ENCODE peak calls at places on chromosomes 11 and 22, in eight cellular contexts. U, Q, E, X, I, W, Z and T are unnamed samples.

GRCh38 chr22:17828502-17829080 is 54.3 kb upstream of the BID start:
- DNase-seq in U (no peak), Q (no peak), E (no peak), X (no peak), I (no peak), W (no peak), Z (no peak), T (no peak)

GRCh38 chr11:130272336-130272735 is 42.4 kb downstream of the ZBTB44 start:
- DNase-seq in U (no peak), Q (no peak), E (no peak), X (no peak), I (no peak), W (no peak), Z (no peak), T (no peak)

GRCh38 chr11:72781063-72781312 is 12.9 kb downstream of the STARD10 start:
- DNase-seq in U (no peak), Q (no peak), E (peak; percentile 71), X (no peak), I (no peak), W (no peak), Z (no peak), T (no peak)

GRCh38 chr11:2377511-2378443 is 667 bp downstream of the CD81 start:
- DNase-seq in U (no peak), Q (peak; percentile 91), E (peak; percentile 69), X (peak; percentile 73), I (peak; percentile 88), W (no peak), Z (peak; percentile 82), T (peak; percentile 78)

GRCh38 chr11:132898021-132898420 is 634.3 kb downstream of the OPCML start:
- DNase-seq in U (no peak), Q (no peak), E (no peak), X (no peak), I (no peak), W (no peak), Z (no peak), T (peak; percentile 75)

GRCh38 chr22:23216331-23217170 is 36.2 kb downstream of the BCR start:
- DNase-seq in U (peak; percentile 92), Q (peak; percentile 77), E (no peak), X (no peak), I (no peak), W (no peak), Z (peak; percentile 54), T (peak; percentile 44)

GRCh38 chr11:77471520-77472234 is 2.2 kb downstream of the PAK1 start:
- DNase-seq in U (peak; percentile 33), Q (no peak), E (peak; percentile 72), X (no peak), I (no peak), W (no peak), Z (peak; percentile 10), T (no peak)

GRCh38 chr11:17989306-17989705 is 23.5 kb downstream of the SERGEF start:
- DNase-seq in U (no peak), Q (no peak), E (no peak), X (no peak), I (no peak), W (no peak), Z (no peak), T (no peak)

GRCh38 chr11:12110714-12111481 is 508 bp downstream of the MICAL2 start:
- DNase-seq in U (no peak), Q (peak; percentile 86), E (no peak), X (peak; percentile 39), I (peak; percentile 76), W (no peak), Z (no peak), T (peak; percentile 68)

GRCh38 chr11:75271730-75272129 is 31.2 kb downstream of the TPBGL start:
- DNase-seq in U (no peak), Q (peak; percentile 58), E (no peak), X (no peak), I (peak; percentile 53), W (no peak), Z (no peak), T (peak; percentile 37)
- H3K27ac ChIP-seq in U (no peak overlapping the region), Q (peak overlapping the region; percentile 86), E (no peak overlapping the region), X (no peak overlapping the region), I (no peak overlapping the region), W (no peak overlapping the region), Z (no peak overlapping the region), T (no peak overlapping the region)

GRCh38 chr11:76380977-76381719 is at the start of the genes GVQW3 and THAP12:
- DNase-seq in U (peak; percentile 92), Q (peak; percentile 99), E (peak; percentile 98), X (peak; percentile 97), I (peak; percentile 99), W (peak; percentile 91), Z (peak; percentile 97), T (peak; percentile 98)
- TF ChIP-seq POLR2A in U (peak; percentile 86), Q (no peak), E (no peak), X (no peak), I (peak; percentile 23), W (peak; percentile 72), Z (peak; percentile 56), T (peak; percentile 80)

GRCh38 chr11:44835979-44836378 is 109.2 kb downstream of the TSPAN18 start:
- DNase-seq in U (no peak), Q (no peak), E (no peak), X (no peak), I (no peak), W (no peak), Z (no peak), T (no peak)
- H3K27ac ChIP-seq in U (no peak overlapping the region), Q (no peak overlapping the region), E (no peak overlapping the region), X (no peak overlapping the region), I (peak overlapping the region; percentile 78), W (no peak overlapping the region), Z (no peak overlapping the region), T (no peak overlapping the region)

DNA sequence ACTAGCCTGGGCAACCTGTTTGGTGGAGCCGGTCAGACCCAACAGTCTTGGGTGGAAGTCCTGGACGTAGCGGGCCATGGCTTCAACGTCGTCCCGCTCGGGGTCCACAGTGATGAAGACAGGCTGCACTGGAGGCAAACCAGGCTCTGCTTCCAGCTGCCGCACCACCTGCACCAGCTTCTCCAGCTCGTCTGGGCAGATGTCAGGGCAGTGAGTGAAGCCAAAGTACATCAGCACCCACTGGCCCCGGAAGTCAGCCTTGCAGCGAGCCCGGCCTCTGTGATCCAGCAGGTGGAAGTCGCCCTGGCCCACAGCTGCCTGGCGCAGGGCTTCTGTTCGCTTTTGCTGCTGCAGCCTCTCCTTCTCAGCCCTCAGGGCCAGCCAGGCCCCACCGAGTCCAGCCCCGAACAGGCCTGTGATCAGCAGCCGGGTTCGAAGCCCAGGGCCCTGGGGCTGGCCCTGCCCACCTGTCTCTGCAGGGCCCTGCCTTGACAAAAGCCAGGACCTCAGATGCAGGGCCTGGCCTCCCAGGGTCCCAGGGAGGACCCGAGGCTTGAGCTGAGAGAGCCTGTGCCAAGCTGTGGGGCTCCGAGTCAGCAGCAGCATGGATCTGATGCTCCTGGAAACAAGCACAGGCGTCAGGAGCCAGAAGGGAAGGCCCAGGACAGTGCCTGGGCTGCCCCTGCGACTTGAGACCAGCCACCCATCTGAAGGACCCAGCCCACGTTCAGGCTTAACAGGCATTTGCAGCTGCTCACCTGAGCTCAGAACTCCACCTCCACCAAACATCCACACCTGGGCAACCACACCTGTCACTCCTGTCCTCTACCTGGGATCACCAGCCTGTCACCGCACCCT is 1.4 kb downstream of the SCO2 start:
- DNase-seq in U (no peak), Q (no peak), E (no peak), X (no peak), I (peak; percentile 69), W (no peak), Z (no peak), T (peak; percentile 55)
- TF ChIP-seq POLR2A in U (no peak), Q (no peak), E (no peak), X (no peak), I (no peak), W (no peak), Z (peak; percentile 6), T (no peak)